ENCODE peak calls at places on chromosomes 1 and 21, in ten cellular contexts. J, M, L, D, I, A, Q, T, H and N are unnamed samples.

GRCh38 chr1:196609114-196609737 is 986 bp upstream of the KCNT2 start:
- DNase-seq in J (peak; percentile 2), M (no peak), L (peak; percentile 38), D (peak; percentile 2), I (no peak), A (no peak), Q (no peak), T (no peak), H (no peak), N (no peak)

GRCh38 chr21:42688841-42689371 is 35.5 kb downstream of the PDE9A start:
- DNase-seq in J (no peak), M (no peak), L (no peak), D (no peak), I (no peak), A (no peak), Q (no peak), T (no peak), H (no peak), N (no peak)

GRCh38 chr1:197907846-197908616 is 5.6 kb downstream of the C1orf53 start:
- DNase-seq in J (no peak), M (no peak), L (no peak), D (no peak), I (no peak), A (no peak), Q (no peak), T (no peak), H (no peak), N (no peak)

GRCh38 chr1:186745531-186746146 is 65.4 kb upstream of the PTGS2 start:
- DNase-seq in J (no peak), M (no peak), L (no peak), D (no peak), I (no peak), A (no peak), Q (no peak), T (no peak), H (no peak), N (no peak)

GRCh38 chr21:21806711-21807597 is 808.7 kb downstream of the NCAM2 start:
- DNase-seq in J (no peak), M (peak; percentile 34), L (peak; percentile 5), D (no peak), I (no peak), A (peak; percentile 9), Q (no peak), T (no peak), H (no peak), N (no peak)

GRCh38 chr1:216690593-216690992 is 32.6 kb downstream of the ESRRG start:
- DNase-seq in J (no peak), M (no peak), L (no peak), D (no peak), I (no peak), A (no peak), Q (no peak), T (no peak), H (no peak), N (no peak)

GRCh38 chr1:155086182-155086741 is 7.6 kb downstream of the EFNA3 start:
- DNase-seq in J (no peak), M (no peak), L (peak; percentile 38), D (no peak), I (peak; percentile 53), A (peak; percentile 74), Q (peak; percentile 74), T (peak; percentile 81), H (peak; percentile 78), N (no peak)

GRCh38 chr1:183877321-183877720 is 72.4 kb downstream of the RGL1 start:
- DNase-seq in J (peak; percentile 50), M (peak; percentile 71), L (peak; percentile 63), D (no peak), I (peak; percentile 89), A (peak; percentile 81), Q (no peak), T (peak; percentile 62), H (peak; percentile 76), N (no peak)

GRCh38 chr1:230761443-230762167 is 14.4 kb downstream of the CAPN9 start:
- DNase-seq in J (no peak), M (no peak), L (no peak), D (no peak), I (no peak), A (no peak), Q (no peak), T (no peak), H (no peak), N (no peak)

DNA sequence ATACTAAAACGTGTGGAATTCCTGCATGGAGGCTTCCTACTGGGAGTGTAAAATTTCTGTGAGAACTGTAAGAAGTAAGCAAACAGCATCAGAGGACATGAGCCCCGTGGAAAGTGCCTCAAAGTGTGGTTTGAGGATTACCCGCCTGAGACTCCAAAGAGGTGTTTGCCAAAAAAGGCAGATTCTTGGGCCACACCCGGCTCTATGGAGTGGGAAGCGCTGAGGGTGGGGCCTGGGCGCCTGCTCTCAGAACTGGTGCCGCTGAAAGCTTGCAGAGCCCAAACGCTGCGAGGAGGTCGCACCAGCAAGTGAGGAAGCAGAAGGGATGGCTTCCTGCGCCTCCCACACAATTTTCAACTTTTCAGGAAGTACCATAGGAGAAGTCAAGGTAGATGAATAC is 43.0 kb upstream of the PSEN2 start:
- DNase-seq in J (no peak), M (no peak), L (peak; percentile 20), D (no peak), I (peak; percentile 8), A (no peak), Q (no peak), T (peak; percentile 76), H (peak; percentile 58), N (no peak)
- H3K4me3 ChIP-seq in J (no peak overlapping the region), M (no peak overlapping the region), L (peak overlapping the region; percentile 33), D (no peak overlapping the region), I (no peak overlapping the region), A (peak overlapping the region; percentile 61), Q (peak overlapping the region; percentile 20), T (peak overlapping the region; percentile 28), H (no peak overlapping the region), N (peak overlapping the region; percentile 8)

GRCh38 chr1:229380514-229381160 is 37.8 kb upstream of the CCSAP start:
- DNase-seq in J (no peak), M (no peak), L (no peak), D (no peak), I (no peak), A (no peak), Q (no peak), T (no peak), H (no peak), N (no peak)

GRCh38 chr1:229376521-229376920 is 33.7 kb upstream of the CCSAP start:
- DNase-seq in J (no peak), M (no peak), L (no peak), D (no peak), I (no peak), A (no peak), Q (no peak), T (no peak), H (no peak), N (no peak)

GRCh38 chr1:229379901-229380300 is 37.1 kb upstream of the CCSAP start:
- DNase-seq in J (peak; percentile 9), M (no peak), L (no peak), D (no peak), I (no peak), A (peak; percentile 3), Q (no peak), T (no peak), H (no peak), N (no peak)

GRCh38 chr1:229377429-229377828 is 34.6 kb upstream of the CCSAP start:
- DNase-seq in J (no peak), M (no peak), L (no peak), D (no peak), I (no peak), A (no peak), Q (no peak), T (no peak), H (no peak), N (no peak)

GRCh38 chr1:229378586-229379442 is 36.0 kb upstream of the CCSAP start:
- DNase-seq in J (no peak), M (no peak), L (no peak), D (no peak), I (peak; percentile 4), A (no peak), Q (no peak), T (no peak), H (no peak), N (no peak)
- H3K4me3 ChIP-seq in J (no peak overlapping the region), M (no peak overlapping the region), L (no peak overlapping the region), D (no peak overlapping the region), I (no peak overlapping the region), A (no peak overlapping the region), Q (no peak overlapping the region), T (no peak overlapping the region), H (no peak overlapping the region), N (no peak overlapping the region)

GRCh38 chr1:43913051-43913501 is 20.5 kb upstream of the ARTN start:
- DNase-seq in J (no peak), M (no peak), L (no peak), D (no peak), I (no peak), A (no peak), Q (no peak), T (no peak), H (no peak), N (no peak)
- H3K4me3 ChIP-seq in J (no peak overlapping the region), M (no peak overlapping the region), L (no peak overlapping the region), D (no peak overlapping the region), I (no peak overlapping the region), A (no peak overlapping the region), Q (no peak overlapping the region), T (no peak overlapping the region), H (no peak overlapping the region), N (no peak overlapping the region)

GRCh38 chr1:30525980-30526651 is 197.3 kb downstream of the MATN1 start:
- DNase-seq in J (peak; percentile 76), M (peak; percentile 50), L (peak; percentile 64), D (peak; percentile 52), I (peak; percentile 45), A (peak; percentile 36), Q (no peak), T (no peak), H (no peak), N (no peak)

GRCh38 chr1:30524840-30525617 is 198.4 kb downstream of the MATN1 start:
- DNase-seq in J (no peak), M (no peak), L (no peak), D (no peak), I (no peak), A (no peak), Q (no peak), T (no peak), H (no peak), N (no peak)

GRCh38 chr1:30525631-30525979 is 197.8 kb downstream of the MATN1 start:
- DNase-seq in J (no peak), M (no peak), L (no peak), D (no peak), I (no peak), A (no peak), Q (no peak), T (no peak), H (no peak), N (no peak)

GRCh38 chr1:30526652-30527345 is 196.6 kb downstream of the MATN1 start:
- DNase-seq in J (no peak), M (no peak), L (no peak), D (no peak), I (no peak), A (no peak), Q (no peak), T (no peak), H (no peak), N (no peak)

DNA sequence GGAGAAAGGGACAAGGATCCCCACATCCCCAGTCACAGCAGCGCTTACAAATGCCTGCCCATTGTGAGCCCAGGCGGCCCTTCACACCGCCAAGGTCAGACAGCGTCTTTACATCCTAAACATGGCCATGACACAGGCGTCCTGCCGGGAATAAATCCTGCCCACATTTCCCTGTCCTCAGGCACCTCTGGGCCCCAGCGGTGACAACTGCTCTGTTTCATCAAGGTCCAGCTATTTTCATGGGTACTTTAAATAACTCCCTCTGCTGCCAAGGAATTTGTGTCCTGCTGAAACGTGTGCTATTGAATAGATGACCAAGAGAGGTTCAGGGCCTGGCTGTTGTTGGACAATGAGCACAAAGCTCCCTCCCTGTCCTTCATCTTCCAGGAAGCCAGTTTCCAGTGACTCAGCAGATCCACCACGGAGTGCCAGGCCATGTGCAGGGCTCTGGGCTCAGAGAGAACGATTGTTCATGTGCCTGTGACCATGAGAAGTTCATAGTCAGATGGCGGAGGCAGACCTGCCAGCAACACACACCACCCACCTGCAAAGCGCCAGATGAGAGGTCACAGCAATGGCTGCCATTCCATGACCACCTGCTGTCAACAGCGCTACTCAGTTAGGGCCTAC is 195.8 kb downstream of the MATN1 start:
- DNase-seq in J (no peak), M (no peak), L (no peak), D (no peak), I (no peak), A (no peak), Q (no peak), T (no peak), H (no peak), N (no peak)
- H3K4me3 ChIP-seq in J (no peak overlapping the region), M (no peak overlapping the region), L (no peak overlapping the region), D (no peak overlapping the region), I (no peak overlapping the region), A (no peak overlapping the region), Q (no peak overlapping the region), T (no peak overlapping the region), H (no peak overlapping the region), N (no peak overlapping the region)